ENCODE peak calls at places on chromosomes 6 and 20, in seven cellular contexts. T is cardiac muscle cell, A is hepatocyte, L is spleen, P is upper lobe of right lung, B is breast epithelium, W is GM23248. X is an unnamed sample. For H3K4me1, the result is how much of the 10 kb centered on the place peaks cover.

GRCh38 chr6:79947191-79948173 is at the start of gene ELOVL4:
- DNase-seq in T (peak), A (peak), L (peak), P (peak), B (peak), W (peak), X (peak)

GRCh38 chr6:130923350-130923749 is 96.1 kb downstream of the SMLR1 start:
- DNase-seq in T (no peak), A (no peak), L (no peak), P (no peak), B (no peak), W (no peak), X (no peak)

GRCh38 chr20:37640600-37641561 is 52.9 kb upstream of the CTNNBL1 start:
- DNase-seq in T (no peak), A (no peak), L (peak), P (no peak), B (no peak), W (peak), X (no peak)

GRCh38 chr20:49161428-49162152 is 26.5 kb downstream of the STAU1 start:
- DNase-seq in T (no peak), A (peak), L (no peak), P (no peak), B (no peak), W (peak), X (no peak)

GRCh38 chr6:56891754-56892153 is 63.2 kb upstream of the BEND6 start:
- DNase-seq in T (no peak), A (no peak), L (no peak), P (no peak), B (no peak), W (peak), X (no peak)

GRCh38 chr6:168145747-168146596 is 67.0 kb upstream of the FRMD1 start:
- DNase-seq in T (no peak), A (no peak), L (no peak), P (no peak), B (no peak), W (no peak), X (no peak)

GRCh38 chr6:315921-316752 is 23.9 kb downstream of the DUSP22 start:
- DNase-seq in T (no peak), A (no peak), L (no peak), P (no peak), B (no peak), W (no peak), X (no peak)

GRCh38 chr6:107667790-107668189 is 156.3 kb downstream of the SCML4 start:
- DNase-seq in T (no peak), A (no peak), L (no peak), P (no peak), B (no peak), W (no peak), X (no peak)

GRCh38 chr6:26197736-26198625 is 110.8 kb downstream of the HFE start:
- DNase-seq in T (peak), A (peak), L (peak), P (no peak), B (peak), W (peak), X (no peak)

GRCh38 chr6:16471222-16471784 is 232.9 kb downstream of the GMPR start:
- DNase-seq in T (no peak), A (no peak), L (no peak), P (no peak), B (no peak), W (no peak), X (no peak)

GRCh38 chr6:83369692-83370091 is 61.2 kb downstream of the ME1 start:
- DNase-seq in T (no peak), A (no peak), L (no peak), P (no peak), B (no peak), W (no peak), X (no peak)

GRCh38 chr20:5309971-5310370 is 6.8 kb downstream of the PROKR2 start:
- DNase-seq in T (no peak), A (no peak), L (no peak), P (no peak), B (no peak), W (no peak), X (no peak)

GRCh38 chr6:22227824-22228610 is 68.8 kb downstream of the PRL start:
- DNase-seq in T (no peak), A (no peak), L (no peak), P (no peak), B (no peak), W (no peak), X (no peak)

GRCh38 chr6:144171406-144171805 is 21.1 kb downstream of the STX11 start:
- DNase-seq in T (peak), A (no peak), L (no peak), P (no peak), B (no peak), W (no peak), X (no peak)

GRCh38 chr6:143536866-143537691 is 25.6 kb upstream of the FUCA2 start:
- DNase-seq in T (peak), A (peak), L (peak), P (peak), B (no peak), W (peak), X (peak)

GRCh38 chr6:29845405-29846006 is 17.9 kb downstream of the HLA-G start:
- DNase-seq in T (no peak), A (peak), L (no peak), P (no peak), B (no peak), W (no peak), X (peak)

GRCh38 chr6:85364354-85364753 is 85.5 kb upstream of the NT5E start:
- DNase-seq in T (no peak), A (peak), L (no peak), P (no peak), B (no peak), W (peak), X (no peak)

GRCh38 chr6:12313992-12314589 is 23.9 kb downstream of the EDN1 start:
- DNase-seq in T (no peak), A (no peak), L (peak), P (no peak), B (peak), W (peak), X (no peak)

GRCh38 chr20:25244976-25245375 is 2.9 kb upstream of the PYGB start:
- DNase-seq in T (no peak), A (no peak), L (no peak), P (no peak), B (no peak), W (no peak), X (no peak)

GRCh38 chr20:25247100-25247665 is 702 bp upstream of the PYGB start:
- DNase-seq in T (peak), A (peak), L (no peak), P (peak), B (peak), W (peak), X (no peak)

GRCh38 chr20:25247666-25248500 is at the start of gene PYGB:
- DNase-seq in T (peak), A (peak), L (peak), P (peak), B (peak), W (peak), X (peak)

GRCh38 chr20:25245461-25245860 is 2.4 kb upstream of the PYGB start:
- DNase-seq in T (peak), A (no peak), L (no peak), P (no peak), B (peak), W (no peak), X (no peak)

GRCh38 chr20:25246182-25246943 is 1.5 kb upstream of the PYGB start:
- DNase-seq in T (no peak), A (peak), L (no peak), P (no peak), B (peak), W (peak), X (no peak)
- H3K4me1 ChIP-seq in T (under half), A (under half), L (under half), P (under half), B (under half), W (under half), X (under half)

DNA sequence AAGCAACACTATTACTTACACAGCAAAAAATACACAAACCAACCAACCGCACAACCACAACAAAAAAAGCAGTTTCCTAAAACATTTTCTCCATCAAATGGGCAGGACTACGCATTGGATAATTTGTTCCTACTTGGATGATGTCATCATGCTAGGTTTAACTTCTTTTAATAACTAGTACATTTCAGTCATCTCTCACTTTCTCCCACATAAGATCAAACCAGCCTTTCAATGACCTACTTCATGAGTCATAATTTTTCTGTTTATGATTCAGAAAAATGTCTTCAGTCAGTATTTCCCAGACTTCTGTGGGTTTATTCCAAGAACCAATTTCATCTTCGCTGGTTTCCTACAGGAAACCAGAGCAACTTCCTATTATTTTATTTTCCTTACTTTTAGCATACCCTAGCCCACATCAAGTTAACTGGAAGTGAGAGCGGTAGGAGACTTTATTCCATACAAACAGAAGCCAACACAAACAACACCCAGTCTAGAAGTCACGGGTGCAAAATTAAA is 134.2 kb downstream of the GMDS start:
- DNase-seq in T (no peak), A (no peak), L (no peak), P (no peak), B (no peak), W (peak), X (no peak)
- H3K4me3 ChIP-seq in T (no peak), A (no peak), L (no peak), P (no peak), B (peak), W (no peak), X (no peak)

DNA sequence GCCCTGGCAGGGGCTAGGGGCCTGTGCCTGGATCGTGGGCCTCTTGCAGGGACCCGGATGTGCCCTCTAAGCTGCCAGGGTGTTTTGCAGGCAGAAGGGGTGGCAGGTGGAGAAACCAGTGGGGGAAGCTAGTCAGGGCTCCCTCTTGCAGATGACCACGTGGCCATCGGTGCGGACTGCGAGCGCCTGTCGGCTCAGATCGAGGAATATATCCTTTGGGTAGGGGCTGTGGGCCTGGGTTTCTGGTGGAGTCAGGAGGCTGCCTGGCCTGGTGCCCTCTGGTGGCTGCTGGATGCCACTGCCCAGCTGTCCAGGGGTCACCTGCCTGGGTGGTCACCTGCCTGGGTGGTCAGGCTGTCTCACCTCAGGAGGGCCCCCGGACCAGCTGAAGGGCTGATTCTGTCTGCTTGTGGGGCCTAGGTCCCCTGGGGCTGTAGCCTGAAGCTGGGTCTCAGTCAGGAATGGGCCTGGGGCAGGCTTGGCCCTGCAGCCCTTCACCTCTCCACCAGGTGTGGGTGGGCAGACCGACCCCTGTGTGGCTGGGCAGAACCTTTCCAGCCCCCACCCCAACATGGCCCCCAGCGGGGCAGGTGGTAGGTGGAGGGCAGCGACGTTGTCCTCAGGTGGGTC is 6.7 kb downstream of the TCEA2 start:
- DNase-seq in T (peak), A (no peak), L (peak), P (no peak), B (no peak), W (peak), X (no peak)
- H3K4me1 ChIP-seq in T (under half), A (under half), L (half or more), P (under half), B (under half), W (under half), X (under half)

DNA sequence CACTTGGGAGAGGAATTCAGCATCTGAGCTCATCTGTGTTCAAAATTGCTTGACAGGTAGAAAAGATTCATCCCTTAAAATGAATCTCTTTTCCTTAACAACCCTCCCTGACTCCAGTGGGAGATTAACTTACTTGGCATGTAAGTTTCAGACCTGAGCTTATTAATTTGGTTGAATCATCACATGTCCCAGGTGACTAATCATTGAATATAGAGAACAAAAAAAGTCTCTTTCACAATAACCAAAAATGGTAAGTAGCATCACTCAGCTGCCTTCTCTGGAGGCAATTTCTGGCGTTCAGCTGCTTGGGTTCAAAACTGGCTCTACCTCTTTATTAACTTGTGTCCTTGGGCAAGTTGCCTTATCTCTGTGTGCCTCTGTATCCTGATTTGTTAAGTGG is 2.9 kb downstream of the C6orf141 start:
- DNase-seq in T (no peak), A (no peak), L (no peak), P (no peak), B (no peak), W (peak), X (no peak)
- H3K4me3 ChIP-seq in T (no peak), A (no peak), L (no peak), P (no peak), B (no peak), W (no peak), X (no peak)

GRCh38 chr20:10225439-10226080 is 6.9 kb downstream of the SNAP25 start:
- DNase-seq in T (peak), A (peak), L (no peak), P (no peak), B (no peak), W (peak), X (no peak)
- H3K4me1 ChIP-seq in T (under half), A (under half), L (under half), P (under half), B (under half), W (under half), X (under half)

DNA sequence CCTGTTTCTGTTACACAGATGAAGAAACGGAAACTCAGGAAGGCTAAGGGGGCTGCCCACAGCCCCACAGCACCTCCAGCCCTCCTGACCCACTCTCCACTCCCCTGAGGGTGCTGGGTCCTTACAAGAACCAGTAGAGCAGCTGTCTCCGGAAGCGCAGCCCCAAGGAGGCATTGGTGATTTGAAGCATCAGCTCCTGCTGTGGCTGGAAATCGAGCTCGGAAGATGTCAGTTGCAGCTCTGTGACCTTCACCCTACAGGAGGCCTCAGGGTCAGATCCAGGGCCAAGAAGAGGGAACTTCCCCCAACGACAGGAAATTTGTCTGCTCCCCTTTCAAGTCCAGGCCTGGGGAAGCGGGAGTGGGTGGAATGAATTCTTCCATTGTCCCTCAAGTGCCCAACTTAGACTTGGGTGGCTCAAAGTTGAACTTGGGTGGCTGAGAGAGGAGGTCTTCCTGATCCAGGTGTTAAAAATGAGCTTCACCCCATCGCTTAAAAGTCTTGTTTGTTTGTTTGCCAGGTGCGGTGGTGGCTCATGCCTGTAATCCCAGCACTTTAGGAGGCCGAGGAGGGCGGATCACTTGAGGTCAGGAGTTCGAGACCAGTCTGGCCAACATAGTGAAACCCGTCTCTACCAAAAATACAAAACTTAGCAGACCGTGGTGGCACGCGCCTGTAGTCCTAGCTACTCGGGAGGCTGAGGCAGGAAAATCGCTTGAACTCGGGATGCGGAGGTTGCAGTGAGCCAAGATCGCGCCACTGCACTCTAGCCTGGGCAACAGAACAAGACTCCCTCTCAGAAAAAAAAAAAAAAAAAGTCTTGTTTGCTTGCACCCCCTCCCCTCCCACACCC is 1.9 kb downstream of the PLTP start:
- DNase-seq in T (no peak), A (no peak), L (no peak), P (no peak), B (no peak), W (no peak), X (no peak)
- H3K4me3 ChIP-seq in T (no peak), A (no peak), L (peak), P (peak), B (peak), W (peak), X (no peak)

GRCh38 chr20:544153-544725 is 649 bp upstream of the CSNK2A1 start:
- DNase-seq in T (no peak), A (no peak), L (no peak), P (no peak), B (no peak), W (no peak), X (no peak)

GRCh38 chr20:540391-541201 is 3.0 kb downstream of the CSNK2A1 start:
- DNase-seq in T (no peak), A (no peak), L (no peak), P (no peak), B (no peak), W (no peak), X (no peak)

GRCh38 chr20:543369-544152 is at the start of gene CSNK2A1:
- DNase-seq in T (peak), A (peak), L (peak), P (peak), B (peak), W (peak), X (peak)

GRCh38 chr20:539848-540247 is 3.7 kb downstream of the CSNK2A1 start:
- DNase-seq in T (no peak), A (peak), L (no peak), P (no peak), B (no peak), W (peak), X (no peak)

GRCh38 chr20:542777-543368 is 717 bp downstream of the CSNK2A1 start:
- DNase-seq in T (peak), A (peak), L (peak), P (peak), B (no peak), W (peak), X (no peak)
- H3K4me1 ChIP-seq in T (under half), A (under half), L (half or more), P (under half), B (under half), W (under half), X (under half)

GRCh38 chr6:18415671-18416340 is 28.7 kb downstream of the RNF144B start:
- DNase-seq in T (no peak), A (no peak), L (no peak), P (no peak), B (no peak), W (peak), X (no peak)
- H3K4me3 ChIP-seq in T (no peak), A (no peak), L (no peak), P (no peak), B (no peak), W (no peak), X (no peak)